ENCODE peak calls at places on chromosomes 5 and 9, in seven cellular contexts. B, S, G, W, X, I and A are unnamed samples.
A peak's percentile ranks its signal among the peaks of the same experiment; 100 is the strongest.

GRCh38 chr5:162209005-162209605 is 141.5 kb downstream of the GABRG2 start:
- DNase-seq in S (peak; percentile 70), X (peak; percentile 85), B (no peak), I (peak; percentile 44), G (peak; percentile 64), W (peak; percentile 90), A (no peak)

GRCh38 chr9:86252870-86253269 is 6.6 kb downstream of the C9orf153 start:
- DNase-seq in S (no peak), I (no peak), B (no peak), W (peak; percentile 22), X (no peak), G (no peak), A (no peak)

GRCh38 chr5:87155076-87155475 is 112.6 kb upstream of the RASA1 start:
- DNase-seq in I (peak; percentile 97), G (no peak), W (no peak), B (no peak), S (no peak), X (no peak), A (no peak)

GRCh38 chr9:124881138-124881743 is 19.3 kb downstream of the ARPC5L start:
- DNase-seq in W (no peak), G (no peak), X (no peak), B (no peak), S (no peak), I (no peak), A (no peak)

GRCh38 chr5:146952168-146952567 is 73.6 kb upstream of the PPP2R2B start:
- DNase-seq in I (no peak), S (no peak), X (no peak), G (no peak), W (no peak), B (no peak), A (no peak)

GRCh38 chr5:170151105-170151831 is 45.6 kb downstream of the FOXI1 start:
- DNase-seq in W (peak; percentile 95), B (peak; percentile 44), X (peak; percentile 61), G (no peak), S (peak; percentile 53), I (peak; percentile 95), A (peak; percentile 33)

GRCh38 chr9:5630038-5630507 is 1.2 kb downstream of the RIC1 start:
- DNase-seq in W (peak; percentile 51), S (no peak), X (no peak), I (peak; percentile 46), G (peak; percentile 12), B (no peak), A (peak; percentile 73)

GRCh38 chr9:7212101-7212500 is 454.3 kb downstream of the KDM4C start:
- DNase-seq in G (no peak), I (no peak), X (no peak), S (no peak), B (no peak), W (no peak), A (no peak)

GRCh38 chr5:152403058-152403457 is 2.0 kb downstream of the NMUR2 start:
- DNase-seq in W (no peak), B (no peak), S (no peak), X (no peak), G (no peak), I (peak; percentile 29), A (no peak)

GRCh38 chr5:172730222-172730621 is 40.8 kb downstream of the DUSP1 start:
- DNase-seq in I (no peak), X (no peak), G (no peak), B (no peak), S (no peak), W (no peak), A (no peak)

GRCh38 chr5:132190161-132190817 is 37.4 kb downstream of the P4HA2 start:
- DNase-seq in W (peak; percentile 90), B (peak; percentile 81), X (peak; percentile 46), S (no peak), I (peak; percentile 63), G (peak; percentile 39), A (peak; percentile 83)

GRCh38 chr5:15249152-15249551 is 250.8 kb upstream of the FBXL7 start:
- DNase-seq in S (no peak), I (peak; percentile 75), B (peak; percentile 84), X (no peak), W (no peak), G (no peak), A (peak; percentile 6)

GRCh38 chr5:21880164-21880563 is 973.0 kb downstream of the CDH12 start:
- DNase-seq in W (no peak), I (no peak), S (no peak), G (no peak), X (no peak), B (no peak), A (no peak)

GRCh38 chr5:167451091-167451490 is 840.4 kb upstream of the WWC1 start:
- DNase-seq in X (no peak), W (no peak), B (no peak), S (no peak), I (no peak), G (no peak), A (no peak)

GRCh38 chr5:149414405-149415244 is 35.5 kb upstream of the IL17B start:
- DNase-seq in G (no peak), W (peak; percentile 48), S (no peak), I (no peak), X (no peak), B (peak; percentile 79), A (peak; percentile 89)

GRCh38 chr5:132474881-132475511 is 15.6 kb downstream of the IRF1 start:
- DNase-seq in G (no peak), I (peak; percentile 42), W (peak; percentile 81), X (peak; percentile 67), B (no peak), S (no peak), A (peak; percentile 28)

GRCh38 chr9:93193373-93193725 is 9.4 kb downstream of the WNK2 start:
- DNase-seq in G (no peak), S (no peak), B (no peak), X (no peak), I (no peak), W (no peak), A (no peak)

DNA sequence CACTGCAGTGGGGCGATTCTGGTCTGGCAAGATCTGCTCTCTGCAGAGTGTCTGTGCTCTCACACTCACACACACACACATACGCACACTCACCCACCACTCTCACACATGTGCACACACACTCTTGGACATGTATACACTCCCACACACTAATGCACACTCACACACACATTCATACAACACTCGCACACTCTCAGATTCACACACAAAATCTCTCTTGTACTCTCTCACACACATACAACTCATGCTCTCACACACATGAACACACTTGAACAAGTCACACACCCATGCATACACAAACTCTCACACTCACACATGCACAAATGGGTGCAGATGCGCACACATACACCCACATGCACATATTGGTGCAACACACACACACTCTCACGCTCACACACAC is 31.7 kb downstream of the TMEM174 start:
- DNase-seq in X (no peak), S (peak; percentile 32), G (no peak), B (no peak), W (no peak), I (no peak), A (no peak)
- H2BK5ac ChIP-seq in X (no peak overlapping the region), S (peak overlapping the region; percentile 30), G (no peak overlapping the region), B (no peak overlapping the region), W (no peak overlapping the region), I (no peak overlapping the region), A (no peak overlapping the region)

GRCh38 chr5:95723632-95724369 is 7.3 kb upstream of the RHOBTB3 start:
- DNase-seq in B (peak; percentile 58), I (no peak), X (no peak), S (no peak), G (no peak), W (peak; percentile 95), A (peak; percentile 75)

GRCh38 chr5:95725937-95726810 is 5.0 kb upstream of the RHOBTB3 start:
- DNase-seq in B (peak; percentile 74), G (no peak), X (no peak), W (no peak), S (no peak), I (peak; percentile 73), A (peak; percentile 31)

GRCh38 chr5:95727764-95728191 is 3.4 kb upstream of the RHOBTB3 start:
- DNase-seq in S (no peak), W (peak; percentile 65), I (peak; percentile 91), X (no peak), G (no peak), B (no peak), A (no peak)

GRCh38 chr5:95726811-95727763 is 4.0 kb upstream of the RHOBTB3 start:
- DNase-seq in I (no peak), B (no peak), W (no peak), S (no peak), G (no peak), X (no peak), A (no peak)

GRCh38 chr5:95725071-95725820 is 5.9 kb upstream of the RHOBTB3 start:
- DNase-seq in S (no peak), I (no peak), W (no peak), B (no peak), G (no peak), X (no peak), A (no peak)
- H3K9ac ChIP-seq in S (no peak overlapping the region), I (no peak overlapping the region), W (no peak overlapping the region), B (peak overlapping the region; percentile 77), G (no peak overlapping the region), X (no peak overlapping the region), A (peak overlapping the region; percentile 78)

DNA sequence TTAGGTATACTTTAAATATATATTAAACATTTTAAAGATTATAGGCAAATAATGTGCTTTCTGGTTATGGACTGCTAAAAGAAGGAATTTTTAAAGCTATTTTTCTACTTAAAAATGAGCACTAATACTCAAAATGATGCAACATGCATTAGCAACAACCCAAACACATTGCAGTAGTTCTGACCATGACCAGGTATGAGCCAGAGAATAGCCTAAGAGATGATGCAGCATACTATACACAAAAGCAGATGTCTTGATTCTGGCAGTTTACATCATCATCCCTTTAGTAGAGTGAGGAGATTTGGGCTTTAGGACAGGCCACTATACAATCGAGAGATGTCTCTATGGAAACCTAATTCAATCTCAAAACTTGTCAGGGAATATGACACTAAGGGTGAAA is 307.1 kb downstream of the PRR16 start:
- DNase-seq in W (no peak), S (no peak), I (no peak), B (peak; percentile 51), G (no peak), X (no peak), A (no peak)
- H2BK5ac ChIP-seq in W (no peak overlapping the region), S (no peak overlapping the region), I (no peak overlapping the region), B (no peak overlapping the region), G (no peak overlapping the region), X (no peak overlapping the region), A (no peak overlapping the region)

GRCh38 chr9:94799578-94800264 is 73.2 kb downstream of the AOPEP start:
- DNase-seq in W (peak; percentile 61), B (peak; percentile 75), G (no peak), X (no peak), I (peak; percentile 53), S (no peak), A (peak; percentile 73)

GRCh38 chr9:94798668-94799067 is 72.2 kb downstream of the AOPEP start:
- DNase-seq in S (no peak), G (no peak), W (no peak), X (no peak), I (no peak), B (no peak), A (no peak)

GRCh38 chr9:94798201-94798600 is 71.7 kb downstream of the AOPEP start:
- DNase-seq in G (no peak), X (no peak), W (no peak), S (no peak), I (peak; percentile 58), B (no peak), A (no peak)

GRCh38 chr9:94794768-94795167 is 68.3 kb downstream of the AOPEP start:
- DNase-seq in G (no peak), W (no peak), I (no peak), X (no peak), B (no peak), S (no peak), A (no peak)

DNA sequence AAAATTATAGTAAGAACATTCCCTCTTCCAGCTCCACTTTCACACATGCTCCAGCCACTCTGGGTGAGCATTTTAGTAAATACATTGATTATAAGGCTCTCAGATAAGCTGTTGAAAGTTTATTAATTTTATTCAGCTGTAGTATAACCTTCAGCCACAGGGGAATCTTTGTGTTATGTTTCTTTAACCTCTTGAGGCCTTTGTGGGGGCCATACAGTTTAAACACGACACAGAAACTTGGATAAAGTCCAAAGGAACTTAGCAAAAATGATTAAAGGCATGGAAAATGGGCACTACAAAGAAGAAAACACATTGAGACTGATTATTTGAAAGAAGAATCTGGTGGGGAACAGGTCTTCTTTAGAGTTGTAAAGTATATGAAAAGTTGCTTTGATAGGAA is 70.2 kb downstream of the AOPEP start:
- DNase-seq in I (no peak), W (no peak), S (no peak), G (no peak), X (no peak), B (no peak), A (no peak)
- H3K9ac ChIP-seq in I (no peak overlapping the region), W (no peak overlapping the region), S (no peak overlapping the region), G (no peak overlapping the region), X (no peak overlapping the region), B (no peak overlapping the region), A (no peak overlapping the region)